ENCODE peak calls at places on chromosome 10, in five cellular contexts. Q is GM23338; X is kidney epithelial cell; K is CD8-positive, alpha-beta T cell; R is neural crest cell. A is an unnamed sample.

GRCh38 chr10:61397175-61397986 is 55.8 kb downstream of the TMEM26 start:
- DNase-seq in X (no peak), R (no peak), Q (no peak), K (no peak), A (no peak)

GRCh38 chr10:43287056-43288007 is 20.5 kb upstream of the RASGEF1A start:
- DNase-seq in R (no peak), Q (peak), K (peak), X (peak), A (no peak)

GRCh38 chr10:4316166-4316810 is 509.7 kb upstream of the AKR1E2 start:
- DNase-seq in R (peak), Q (no peak), K (no peak), X (no peak), A (no peak)

GRCh38 chr10:29828440-29828894 is 193.7 kb upstream of the SVIL start:
- DNase-seq in Q (no peak), X (no peak), K (no peak), R (no peak), A (no peak)

GRCh38 chr10:74056081-74056818 is 58.3 kb downstream of the VCL start:
- DNase-seq in R (no peak), Q (no peak), K (no peak), X (no peak), A (no peak)

GRCh38 chr10:71963756-71964668 is at the start of gene CHST3:
- DNase-seq in X (no peak), R (peak), K (no peak), Q (peak), A (no peak)

GRCh38 chr10:52424343-52424742 is 110.3 kb downstream of the DKK1 start:
- DNase-seq in X (no peak), R (no peak), K (no peak), Q (no peak), A (no peak)

GRCh38 chr10:119303886-119304285 is 96.5 kb downstream of the GRK5 start:
- DNase-seq in Q (no peak), R (no peak), K (no peak), X (no peak), A (no peak)

GRCh38 chr10:63414481-63415260 is 51.1 kb downstream of the JMJD1C start:
- DNase-seq in K (no peak), X (no peak), R (no peak), Q (no peak), A (no peak)

GRCh38 chr10:48750991-48751390 is 66.3 kb downstream of the WDFY4 start:
- DNase-seq in R (no peak), X (no peak), Q (no peak), K (no peak), A (no peak)
- TF ChIP-seq CTCF in R (no peak), X (no peak), Q (no peak), K (no peak), A (no peak)

DNA sequence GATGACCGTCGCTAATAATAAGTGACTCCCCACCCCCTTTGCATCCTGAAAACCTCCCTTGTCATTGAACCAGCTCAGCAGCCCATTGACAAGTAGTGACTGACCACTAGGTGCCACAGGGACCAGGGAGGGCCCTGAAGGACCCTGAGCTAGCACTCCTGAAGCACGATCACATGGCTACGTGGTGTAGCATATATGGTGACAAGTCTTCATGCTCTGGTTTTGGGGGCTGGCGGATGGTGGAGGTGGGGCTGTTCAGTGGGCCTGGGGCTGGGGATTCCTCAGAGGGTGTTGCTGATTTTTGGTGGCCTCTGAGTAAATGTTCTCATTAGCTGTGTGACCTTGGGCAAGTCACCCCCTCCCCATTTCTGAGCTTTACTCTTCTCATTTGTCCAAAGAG is 4.7 kb downstream of the ADAMTS14 start:
- DNase-seq in R (no peak), Q (no peak), K (no peak), X (no peak), A (no peak)
- TF ChIP-seq CTCF in R (no peak), Q (no peak), K (no peak), X (no peak), A (no peak)

DNA sequence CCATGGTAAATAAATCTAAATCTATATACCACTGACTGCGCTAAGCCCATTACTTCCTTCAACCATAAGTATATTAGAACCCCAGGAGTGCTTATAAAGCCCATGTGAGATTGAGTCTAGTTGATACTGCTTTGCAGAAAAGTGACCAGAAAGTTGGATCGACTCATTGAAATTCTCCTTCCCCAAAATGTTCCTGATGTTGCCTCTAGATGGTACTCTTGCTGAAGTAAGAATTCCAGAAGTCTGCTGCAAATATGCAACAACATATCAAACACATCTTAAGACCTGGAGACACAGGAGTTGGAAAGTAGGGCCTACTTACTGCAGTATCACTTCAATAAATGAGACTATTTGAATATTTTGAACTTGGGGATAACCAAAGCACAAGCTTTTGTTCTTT is 550.8 kb downstream of the IPMK start:
- DNase-seq in X (no peak), R (no peak), Q (peak), K (no peak), A (no peak)
- TF ChIP-seq CTCF in X (peak), R (peak), Q (peak), K (no peak), A (peak)

GRCh38 chr10:124522131-124522902 is 60.7 kb downstream of the LHPP start:
- DNase-seq in K (no peak), R (no peak), Q (no peak), X (no peak), A (no peak)
- TF ChIP-seq CTCF in K (no peak), R (no peak), Q (no peak), X (no peak), A (no peak)

DNA sequence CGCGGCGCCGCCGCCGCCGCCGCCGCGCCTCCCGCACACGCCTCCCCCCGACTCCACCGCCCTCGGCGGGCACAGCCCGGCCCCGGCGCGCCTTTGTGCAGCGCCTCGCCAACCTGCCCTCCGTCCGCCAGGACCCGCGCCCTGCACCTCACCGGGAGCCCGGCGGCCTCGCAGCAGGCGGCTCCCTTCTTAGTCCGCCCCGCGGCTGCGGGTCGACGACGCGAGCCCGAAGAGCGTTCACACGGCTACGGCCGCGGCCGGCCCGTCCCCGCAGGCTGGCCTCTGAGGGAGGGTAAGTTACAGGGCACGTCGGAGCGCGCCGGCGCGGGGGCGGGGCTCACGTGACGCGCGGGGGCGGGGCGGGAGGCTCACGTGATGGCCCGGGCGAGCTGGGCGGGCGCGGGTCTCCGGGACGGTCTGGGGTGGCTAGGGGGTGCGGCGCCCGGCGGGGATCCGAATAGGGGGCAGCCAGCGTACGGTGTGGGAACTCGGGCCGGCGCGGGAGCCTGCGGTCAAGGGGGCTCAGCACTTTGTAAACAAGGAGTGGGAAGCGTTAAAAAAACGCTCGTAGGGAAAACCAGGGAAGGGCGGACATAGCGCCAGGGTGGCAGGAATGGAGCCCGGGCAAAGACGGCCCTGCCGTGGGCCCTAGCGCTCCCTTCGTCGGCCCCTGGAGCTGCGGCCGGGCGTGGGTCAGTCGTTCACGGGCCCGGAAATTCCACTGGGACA is at the start of gene ARHGAP12:
- DNase-seq in X (peak), R (peak), K (peak), Q (peak), A (no peak)
- TF ChIP-seq CTCF in X (no peak), R (no peak), K (no peak), Q (no peak), A (no peak)

GRCh38 chr10:22218448-22218847 is 633 bp upstream of the EBLN1 start:
- DNase-seq in K (no peak), X (no peak), Q (peak), R (no peak), A (no peak)
- TF ChIP-seq CTCF in K (no peak), X (no peak), Q (peak), R (peak), A (no peak)